ENCODE peak calls at places on chromosome 6, in seven cellular contexts. One of them, this sample, is unnamed.

GRCh38 chr6:160974304-160974771 is 17.2 kb upstream of the MAP3K4 start:
- DNase-seq in natural killer cell: no peak
- DNase-seq in C1 segment of cervical spinal cord: no peak
- DNase-seq in iPS-NIHi11: no peak
- DNase-seq in DMS153: no peak
- DNase-seq in fibroblast of pulmonary artery: peak; percentile 92
- DNase-seq in GM20000: no peak
- DNase-seq in this sample: no peak

GRCh38 chr6:42369568-42369967 is 82.2 kb downstream of the TRERF1 start:
- DNase-seq in natural killer cell: no peak
- DNase-seq in C1 segment of cervical spinal cord: no peak
- DNase-seq in iPS-NIHi11: no peak
- DNase-seq in DMS153: no peak
- DNase-seq in fibroblast of pulmonary artery: no peak
- DNase-seq in GM20000: peak; percentile 31
- DNase-seq in this sample: no peak

GRCh38 chr6:113854531-113855499 is 2.3 kb upstream of the MARCKS start:
- DNase-seq in natural killer cell: no peak
- DNase-seq in C1 segment of cervical spinal cord: peak; percentile 85
- DNase-seq in iPS-NIHi11: peak; percentile 78
- DNase-seq in DMS153: peak; percentile 86
- DNase-seq in fibroblast of pulmonary artery: peak; percentile 79
- DNase-seq in GM20000: peak; percentile 87
- DNase-seq in this sample: peak; percentile 44

GRCh38 chr6:73769976-73770375 is 74.0 kb downstream of the CD109 start:
- DNase-seq in natural killer cell: no peak
- DNase-seq in C1 segment of cervical spinal cord: no peak
- DNase-seq in iPS-NIHi11: no peak
- DNase-seq in DMS153: no peak
- DNase-seq in fibroblast of pulmonary artery: no peak
- DNase-seq in GM20000: no peak
- DNase-seq in this sample: no peak

GRCh38 chr6:13678255-13678983 is 33.2 kb downstream of the RANBP9 start:
- DNase-seq in natural killer cell: no peak
- DNase-seq in C1 segment of cervical spinal cord: no peak
- DNase-seq in iPS-NIHi11: peak; percentile 12
- DNase-seq in DMS153: no peak
- DNase-seq in fibroblast of pulmonary artery: no peak
- DNase-seq in GM20000: no peak
- DNase-seq in this sample: peak; percentile 30

GRCh38 chr6:14797875-14798593 is 447.8 kb upstream of the JARID2 start:
- DNase-seq in natural killer cell: no peak
- DNase-seq in C1 segment of cervical spinal cord: no peak
- DNase-seq in iPS-NIHi11: no peak
- DNase-seq in DMS153: no peak
- DNase-seq in fibroblast of pulmonary artery: no peak
- DNase-seq in GM20000: no peak
- DNase-seq in this sample: no peak

GRCh38 chr6:143507358-143508145 is 4.0 kb downstream of the FUCA2 start:
- DNase-seq in natural killer cell: no peak
- DNase-seq in C1 segment of cervical spinal cord: no peak
- DNase-seq in iPS-NIHi11: no peak
- DNase-seq in DMS153: no peak
- DNase-seq in fibroblast of pulmonary artery: no peak
- DNase-seq in GM20000: no peak
- DNase-seq in this sample: no peak

GRCh38 chr6:69926745-69927144 is 60.4 kb downstream of the COL19A1 start:
- DNase-seq in natural killer cell: no peak
- DNase-seq in C1 segment of cervical spinal cord: no peak
- DNase-seq in iPS-NIHi11: no peak
- DNase-seq in DMS153: no peak
- DNase-seq in fibroblast of pulmonary artery: no peak
- DNase-seq in GM20000: no peak
- DNase-seq in this sample: no peak

GRCh38 chr6:151289399-151290007 is 49.7 kb downstream of the AKAP12 start:
- DNase-seq in natural killer cell: no peak
- DNase-seq in C1 segment of cervical spinal cord: no peak
- DNase-seq in iPS-NIHi11: no peak
- DNase-seq in DMS153: no peak
- DNase-seq in fibroblast of pulmonary artery: peak; percentile 58
- DNase-seq in GM20000: no peak
- DNase-seq in this sample: no peak

GRCh38 chr6:161417712-161418457 is 144.0 kb upstream of the AGPAT4 start:
- DNase-seq in natural killer cell: no peak
- DNase-seq in C1 segment of cervical spinal cord: no peak
- DNase-seq in iPS-NIHi11: no peak
- DNase-seq in DMS153: no peak
- DNase-seq in fibroblast of pulmonary artery: peak; percentile 93
- DNase-seq in GM20000: no peak
- DNase-seq in this sample: no peak

GRCh38 chr6:80382796-80383195 is 276.3 kb downstream of the BCKDHB start:
- DNase-seq in natural killer cell: no peak
- DNase-seq in C1 segment of cervical spinal cord: no peak
- DNase-seq in iPS-NIHi11: no peak
- DNase-seq in DMS153: no peak
- DNase-seq in fibroblast of pulmonary artery: peak; percentile 58
- DNase-seq in GM20000: no peak
- DNase-seq in this sample: no peak

GRCh38 chr6:16684896-16685554 is 76.2 kb downstream of the ATXN1 start:
- DNase-seq in natural killer cell: no peak
- DNase-seq in C1 segment of cervical spinal cord: no peak
- DNase-seq in iPS-NIHi11: no peak
- DNase-seq in DMS153: no peak
- DNase-seq in fibroblast of pulmonary artery: peak; percentile 64
- DNase-seq in GM20000: peak; percentile 36
- DNase-seq in this sample: no peak

GRCh38 chr6:116290799-116291198 is 11.1 kb upstream of the TSPYL1 start:
- DNase-seq in natural killer cell: no peak
- DNase-seq in C1 segment of cervical spinal cord: no peak
- DNase-seq in iPS-NIHi11: no peak
- DNase-seq in DMS153: no peak
- DNase-seq in fibroblast of pulmonary artery: no peak
- DNase-seq in GM20000: no peak
- DNase-seq in this sample: no peak

GRCh38 chr6:170049641-170050491 is 241.0 kb downstream of the DLL1 start:
- DNase-seq in natural killer cell: no peak
- DNase-seq in C1 segment of cervical spinal cord: no peak
- DNase-seq in iPS-NIHi11: no peak
- DNase-seq in DMS153: no peak
- DNase-seq in fibroblast of pulmonary artery: peak; percentile 47
- DNase-seq in GM20000: no peak
- DNase-seq in this sample: no peak

GRCh38 chr6:99119109-99120031 is 171.6 kb upstream of the FBXL4 start:
- DNase-seq in natural killer cell: no peak
- DNase-seq in C1 segment of cervical spinal cord: no peak
- DNase-seq in iPS-NIHi11: peak; percentile 59
- DNase-seq in DMS153: peak; percentile 65
- DNase-seq in fibroblast of pulmonary artery: peak; percentile 55
- DNase-seq in GM20000: peak; percentile 50
- DNase-seq in this sample: peak; percentile 23

GRCh38 chr6:106097368-106098231 is 11.5 kb downstream of the PRDM1 start:
- DNase-seq in natural killer cell: peak; percentile 48
- DNase-seq in C1 segment of cervical spinal cord: no peak
- DNase-seq in iPS-NIHi11: no peak
- DNase-seq in DMS153: no peak
- DNase-seq in fibroblast of pulmonary artery: peak; percentile 65
- DNase-seq in GM20000: peak; percentile 61
- DNase-seq in this sample: no peak

GRCh38 chr6:3438190-3439167 is 18.4 kb downstream of the SLC22A23 start:
- DNase-seq in natural killer cell: no peak
- DNase-seq in C1 segment of cervical spinal cord: no peak
- DNase-seq in iPS-NIHi11: no peak
- DNase-seq in DMS153: peak; percentile 65
- DNase-seq in fibroblast of pulmonary artery: peak; percentile 76
- DNase-seq in GM20000: no peak
- DNase-seq in this sample: peak; percentile 68

GRCh38 chr6:117231466-117231865 is 33.9 kb upstream of the VGLL2 start:
- DNase-seq in natural killer cell: no peak
- DNase-seq in C1 segment of cervical spinal cord: no peak
- DNase-seq in iPS-NIHi11: no peak
- DNase-seq in DMS153: no peak
- DNase-seq in fibroblast of pulmonary artery: no peak
- DNase-seq in GM20000: no peak
- DNase-seq in this sample: no peak

GRCh38 chr6:25036461-25036860 is 100.7 kb upstream of the RIPOR2 start:
- DNase-seq in natural killer cell: no peak
- DNase-seq in C1 segment of cervical spinal cord: no peak
- DNase-seq in iPS-NIHi11: no peak
- DNase-seq in DMS153: no peak
- DNase-seq in fibroblast of pulmonary artery: no peak
- DNase-seq in GM20000: no peak
- DNase-seq in this sample: no peak

GRCh38 chr6:138571585-138572199 is 72.4 kb upstream of the NHSL1 start:
- DNase-seq in natural killer cell: no peak
- DNase-seq in C1 segment of cervical spinal cord: no peak
- DNase-seq in iPS-NIHi11: no peak
- DNase-seq in DMS153: no peak
- DNase-seq in fibroblast of pulmonary artery: no peak
- DNase-seq in GM20000: no peak
- DNase-seq in this sample: no peak

GRCh38 chr6:54802775-54803631 is 43.6 kb upstream of the FAM83B start:
- DNase-seq in natural killer cell: no peak
- DNase-seq in C1 segment of cervical spinal cord: no peak
- DNase-seq in iPS-NIHi11: peak; percentile 13
- DNase-seq in DMS153: no peak
- DNase-seq in fibroblast of pulmonary artery: peak; percentile 36
- DNase-seq in GM20000: no peak
- DNase-seq in this sample: no peak

GRCh38 chr6:32192608-32193039 is at the start of gene GPSM3:
- DNase-seq in natural killer cell: peak; percentile 50
- DNase-seq in C1 segment of cervical spinal cord: peak; percentile 35
- DNase-seq in iPS-NIHi11: no peak
- DNase-seq in DMS153: peak; percentile 37
- DNase-seq in fibroblast of pulmonary artery: peak; percentile 57
- DNase-seq in GM20000: peak; percentile 44
- DNase-seq in this sample: no peak

GRCh38 chr6:6723316-6723715 is 134.8 kb downstream of the LY86 start:
- DNase-seq in natural killer cell: no peak
- DNase-seq in C1 segment of cervical spinal cord: no peak
- DNase-seq in iPS-NIHi11: no peak
- DNase-seq in DMS153: no peak
- DNase-seq in fibroblast of pulmonary artery: no peak
- DNase-seq in GM20000: no peak
- DNase-seq in this sample: no peak

GRCh38 chr6:111871207-111871606 is 2.0 kb downstream of the FYN start:
- DNase-seq in natural killer cell: no peak
- DNase-seq in C1 segment of cervical spinal cord: no peak
- DNase-seq in iPS-NIHi11: no peak
- DNase-seq in DMS153: no peak
- DNase-seq in fibroblast of pulmonary artery: peak; percentile 19
- DNase-seq in GM20000: peak; percentile 36
- DNase-seq in this sample: no peak

GRCh38 chr6:166418691-166419143 is 36.0 kb upstream of the MPC1 start:
- DNase-seq in natural killer cell: no peak
- DNase-seq in C1 segment of cervical spinal cord: no peak
- DNase-seq in iPS-NIHi11: no peak
- DNase-seq in DMS153: no peak
- DNase-seq in fibroblast of pulmonary artery: no peak
- DNase-seq in GM20000: no peak
- DNase-seq in this sample: no peak

GRCh38 chr6:52540286-52540902 is 36.5 kb downstream of the TRAM2 start:
- DNase-seq in natural killer cell: no peak
- DNase-seq in C1 segment of cervical spinal cord: no peak
- DNase-seq in iPS-NIHi11: no peak
- DNase-seq in DMS153: no peak
- DNase-seq in fibroblast of pulmonary artery: no peak
- DNase-seq in GM20000: no peak
- DNase-seq in this sample: no peak

GRCh38 chr6:151698921-151699705 is 108.4 kb upstream of the ESR1 start:
- DNase-seq in natural killer cell: no peak
- DNase-seq in C1 segment of cervical spinal cord: no peak
- DNase-seq in iPS-NIHi11: no peak
- DNase-seq in DMS153: no peak
- DNase-seq in fibroblast of pulmonary artery: no peak
- DNase-seq in GM20000: no peak
- DNase-seq in this sample: no peak

This sample was measured in HepG2.